ENCODE peak calls at places on chromosomes 7 and 10, in five cellular contexts. L is stimulated activated CD4-positive, alpha-beta T cell treated with anti-CD3 and anti-CD28 coated beads, Interleukin-1b, Interleukin-23, amount 100 ng/mL, for 24 hours; V is activated CD4-positive, alpha-beta T cell treated with anti-CD3 and anti-CD28 coated beads for 48 hours; O is naive B cell; D is GM13976. S is an unnamed sample.

GRCh38 chr7:13846386-13846785 is 143.1 kb downstream of the ETV1 start:
- DNase-seq in V (no peak), O (no peak), L (no peak), D (no peak), S (no peak)

GRCh38 chr10:36721851-36722250 is 403.5 kb upstream of the ANKRD30A start:
- DNase-seq in D (no peak), L (no peak), O (no peak), V (no peak), S (no peak)

GRCh38 chr10:70461397-70462348 is 16.9 kb upstream of the PALD1 start:
- DNase-seq in V (peak), L (peak), O (peak), D (peak), S (peak)

GRCh38 chr10:127612-128432 is 7.4 kb upstream of the ZMYND11 start:
- DNase-seq in L (no peak), D (peak), V (peak), O (peak), S (peak)

GRCh38 chr7:26369519-26370385 is 78.1 kb downstream of the SNX10 start:
- DNase-seq in O (peak), L (no peak), D (peak), V (peak), S (peak)

GRCh38 chr7:128931965-128932861 is 5.5 kb upstream of the IRF5 start:
- DNase-seq in O (no peak), V (no peak), L (no peak), D (no peak), S (no peak)

GRCh38 chr10:48708144-48708543 is 23.5 kb downstream of the WDFY4 start:
- DNase-seq in D (no peak), V (no peak), L (no peak), O (no peak), S (no peak)

GRCh38 chr10:125060486-125060850 is 99.9 kb downstream of the CTBP2 start:
- DNase-seq in D (no peak), O (no peak), V (no peak), L (no peak), S (no peak)

GRCh38 chr10:71077143-71077581 is 135.2 kb upstream of the UNC5B start:
- DNase-seq in O (no peak), L (no peak), V (no peak), D (no peak), S (no peak)

GRCh38 chr7:144814326-144814725 is 21.5 kb downstream of the TPK1 start:
- DNase-seq in O (no peak), D (no peak), L (no peak), V (no peak), S (no peak)

GRCh38 chr7:99447943-99448342 is 9.2 kb downstream of the CPSF4 start:
- DNase-seq in V (no peak), L (no peak), D (no peak), O (no peak), S (peak)

GRCh38 chr7:71238541-71238940 is 106.6 kb downstream of the GALNT17 start:
- DNase-seq in D (no peak), L (no peak), O (no peak), V (no peak), S (no peak)

GRCh38 chr10:86401588-86402282 is 35.1 kb upstream of the GRID1 start:
- DNase-seq in L (peak), O (no peak), D (peak), V (peak), S (peak)

GRCh38 chr10:71889388-71889987 is 38.4 kb upstream of the PSAP start:
- DNase-seq in L (no peak), O (no peak), V (no peak), D (no peak), S (no peak)

GRCh38 chr10:35200487-35200886 is 73.8 kb downstream of the CREM start:
- DNase-seq in O (no peak), L (no peak), V (no peak), D (no peak), S (no peak)

GRCh38 chr7:131331806-131332205 is 4.1 kb downstream of the MKLN1 start:
- DNase-seq in L (no peak), V (no peak), O (no peak), D (no peak), S (no peak)

GRCh38 chr10:10499839-10500238 is 517.8 kb upstream of the CELF2 start:
- DNase-seq in O (no peak), V (no peak), L (no peak), D (no peak), S (no peak)

GRCh38 chr10:118625504-118625903 is 30.1 kb upstream of the PRLHR start:
- DNase-seq in V (no peak), L (no peak), O (no peak), D (no peak), S (no peak)

S was measured in activated CD8-positive, alpha-beta T cell treated with anti-CD3 and anti-CD28 coated beads for 36 hours.